ENCODE peak calls at places on chromosomes 3 and 15, in four cellular contexts. B is A549, C is SK-N-SH, H is OCI-LY7. M is an unnamed sample. For H3K4me1, the result is how much of the 10 kb centered on the place peaks cover.

GRCh38 chr3:105367063-105367405 is 325 bp downstream of the ALCAM start:
- DNase-seq in B (peak), C (peak), H (peak), M (no peak)

GRCh38 chr3:141243295-141243707 is 11.7 kb downstream of the PXYLP1 start:
- DNase-seq in B (no peak), C (no peak), H (no peak), M (peak)

GRCh38 chr3:175121225-175121624 is 262.1 kb downstream of the NAALADL2 start:
- DNase-seq in B (no peak), C (no peak), H (no peak), M (no peak)

GRCh38 chr3:149224736-149225594 is 3.3 kb upstream of the CP start:
- DNase-seq in B (peak), C (peak), H (no peak), M (peak)

GRCh38 chr15:101167366-101167790 is 84.5 kb downstream of the CHSY1 start:
- DNase-seq in B (no peak), C (no peak), H (no peak), M (no peak)

GRCh38 chr3:48765376-48765775 is 48.4 kb upstream of the IP6K2 start:
- DNase-seq in B (peak), C (peak), H (peak), M (no peak)

GRCh38 chr3:12139111-12139511 is 19.6 kb downstream of the TIMP4 start:
- DNase-seq in B (peak), C (peak), H (peak), M (peak)

GRCh38 chr3:41418961-41419691 is 219.8 kb downstream of the CTNNB1 start:
- DNase-seq in B (peak), C (no peak), H (no peak), M (no peak)

GRCh38 chr15:75542386-75542797 is 36.7 kb downstream of the PTPN9 start:
- DNase-seq in B (no peak), C (no peak), H (no peak), M (no peak)

GRCh38 chr3:187150599-187150998 is 11.3 kb upstream of the RPL39L start:
- DNase-seq in B (no peak), C (no peak), H (peak), M (no peak)

GRCh38 chr3:62875103-62876002 is at the start of gene CADPS:
- DNase-seq in B (no peak), C (peak), H (peak), M (peak)

GRCh38 chr3:70963412-70963811 is 620.1 kb downstream of the FOXP1 start:
- DNase-seq in B (no peak), C (no peak), H (no peak), M (no peak)

GRCh38 chr15:81002254-81003022 is 1.7 kb downstream of the TLNRD1 start:
- DNase-seq in B (no peak), C (no peak), H (no peak), M (peak)

GRCh38 chr15:94234300-94234699 is 2.9 kb downstream of the MCTP2 start:
- DNase-seq in B (no peak), C (no peak), H (no peak), M (peak)

GRCh38 chr3:20125912-20126311 is 60.1 kb downstream of the SGO1 start:
- DNase-seq in B (no peak), C (no peak), H (peak), M (no peak)

GRCh38 chr3:69144631-69145244 is 22.3 kb upstream of the LMOD3 start:
- DNase-seq in B (no peak), C (peak), H (no peak), M (no peak)

GRCh38 chr3:197846491-197846890 is 55.4 kb downstream of the LRCH3 start:
- DNase-seq in B (no peak), C (no peak), H (no peak), M (no peak)

GRCh38 chr3:171445805-171446204 is 14.4 kb downstream of the TNIK start:
- DNase-seq in B (no peak), C (no peak), H (no peak), M (no peak)

GRCh38 chr3:45682786-45683185 is 6.4 kb upstream of the SACM1L start:
- DNase-seq in B (no peak), C (no peak), H (no peak), M (no peak)

GRCh38 chr3:149393355-149394165 is 16.1 kb upstream of the TM4SF1 start:
- DNase-seq in B (peak), C (peak), H (peak), M (peak)

GRCh38 chr15:60419752-60420151 is 22.0 kb upstream of the ANXA2 start:
- DNase-seq in B (no peak), C (no peak), H (no peak), M (peak)

GRCh38 chr3:194275721-194276120 is 75.4 kb downstream of the CPN2 start:
- DNase-seq in B (no peak), C (no peak), H (no peak), M (no peak)

GRCh38 chr15:55741592-55742497 is 1.1 kb downstream of the PRTG start:
- DNase-seq in B (peak), C (peak), H (no peak), M (peak)

GRCh38 chr3:108512671-108513070 is 2.3 kb upstream of the MYH15 start:
- DNase-seq in B (no peak), C (no peak), H (no peak), M (no peak)

GRCh38 chr15:59649603-59650002 is 7.7 kb downstream of the GTF2A2 start:
- DNase-seq in B (no peak), C (no peak), H (no peak), M (no peak)

GRCh38 chr3:158430968-158431367 is 140.0 kb upstream of the MLF1 start:
- DNase-seq in B (no peak), C (no peak), H (no peak), M (peak)

GRCh38 chr15:31325432-31325975 is 1.1 kb upstream of the KLF13 start:
- DNase-seq in B (peak), C (peak), H (peak), M (no peak)

GRCh38 chr3:44000586-44000985 is 241.1 kb upstream of the TOPAZ1 start:
- DNase-seq in B (no peak), C (no peak), H (peak), M (no peak)

GRCh38 chr3:151171145-151171544 is 31.9 kb downstream of the GPR171 start:
- DNase-seq in B (no peak), C (no peak), H (peak), M (no peak)

GRCh38 chr15:67091073-67091965 is 25.9 kb downstream of the SMAD3 start:
- DNase-seq in B (peak), C (peak), H (no peak), M (peak)

GRCh38 chr3:41565948-41566347 is 366.6 kb downstream of the CTNNB1 start:
- DNase-seq in B (no peak), C (no peak), H (no peak), M (no peak)

DNA sequence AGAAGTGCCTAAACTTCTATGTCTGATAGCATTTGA is at the start of gene TP63:
- DNase-seq in B (no peak), C (no peak), H (no peak), M (no peak)
- H3K4me3 ChIP-seq in B (peak), C (no peak), H (peak), M (no peak)

GRCh38 chr3:49906004-49906860 is 2.6 kb upstream of the MST1R start:
- DNase-seq in B (peak), C (peak), H (peak), M (peak)

GRCh38 chr3:49902511-49903345 is 945 bp downstream of the MST1R start:
- DNase-seq in B (no peak), C (no peak), H (no peak), M (no peak)

GRCh38 chr3:49901351-49902339 is 2.0 kb downstream of the MST1R start:
- DNase-seq in B (no peak), C (no peak), H (no peak), M (no peak)

GRCh38 chr3:49900491-49901153 is 3.1 kb downstream of the MST1R start:
- DNase-seq in B (peak), C (no peak), H (peak), M (no peak)

DNA sequence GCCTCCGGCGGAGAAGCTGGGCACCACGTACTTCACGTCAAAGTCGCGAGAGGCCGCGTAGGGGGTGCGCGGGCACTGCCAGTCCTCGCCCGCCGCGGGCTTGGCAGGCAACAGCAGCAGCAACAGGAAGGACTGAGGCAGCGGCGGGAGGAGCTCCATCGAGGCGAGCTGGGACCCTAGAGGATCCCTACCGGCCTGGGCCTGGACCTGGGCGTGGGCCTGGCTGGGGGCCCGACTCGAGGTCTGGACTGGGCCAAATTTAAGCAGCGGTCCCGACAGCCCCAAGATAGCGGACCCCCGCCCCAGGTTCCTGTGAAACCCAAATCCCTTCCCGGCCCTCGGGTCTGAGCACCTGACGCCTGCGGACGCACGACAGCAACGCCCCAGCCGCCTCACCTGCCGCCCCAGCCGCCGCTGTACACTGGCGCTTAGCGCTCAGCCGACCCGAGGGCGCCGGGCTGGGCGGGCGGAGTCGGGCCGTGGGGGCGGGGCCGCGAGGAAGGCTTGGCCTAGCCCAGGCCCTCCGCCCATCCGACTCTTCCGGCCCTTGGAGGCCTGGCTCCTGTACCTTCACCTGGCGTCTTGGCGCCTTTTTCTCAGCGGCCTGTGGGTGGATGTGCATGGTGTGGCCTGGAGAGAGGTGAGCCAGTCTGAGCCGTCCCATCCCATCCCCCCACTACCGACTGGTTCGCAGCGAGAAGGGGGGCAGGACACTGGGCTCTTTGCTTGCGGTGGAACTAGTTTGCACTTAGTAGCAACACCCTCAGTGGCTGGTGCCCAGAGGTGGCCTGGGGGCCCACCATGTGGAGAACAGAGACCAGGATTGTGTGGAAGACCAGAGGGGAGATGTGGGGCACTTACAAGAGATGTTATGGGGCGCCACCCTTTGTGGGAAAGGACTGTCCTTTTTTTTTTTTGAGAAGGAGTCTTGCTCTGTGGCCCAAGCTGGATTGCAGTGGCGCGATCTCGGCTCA is at the start of gene MST1R:
- DNase-seq in B (peak), C (no peak), H (no peak), M (peak)
- TF ChIP-seq CTCF in B (no peak), C (no peak), H (no peak), M (no peak)

GRCh38 chr15:90205050-90205848 is 4.1 kb downstream of the SEMA4B start:
- DNase-seq in B (no peak), C (peak), H (no peak), M (no peak)

GRCh38 chr15:90203922-90204321 is 2.8 kb downstream of the SEMA4B start:
- DNase-seq in B (no peak), C (no peak), H (no peak), M (no peak)

GRCh38 chr15:90201944-90202375 is 830 bp downstream of the SEMA4B start:
- DNase-seq in B (no peak), C (peak), H (no peak), M (no peak)

GRCh38 chr15:90202929-90203328 is 1.8 kb downstream of the SEMA4B start:
- DNase-seq in B (no peak), C (no peak), H (no peak), M (no peak)

DNA sequence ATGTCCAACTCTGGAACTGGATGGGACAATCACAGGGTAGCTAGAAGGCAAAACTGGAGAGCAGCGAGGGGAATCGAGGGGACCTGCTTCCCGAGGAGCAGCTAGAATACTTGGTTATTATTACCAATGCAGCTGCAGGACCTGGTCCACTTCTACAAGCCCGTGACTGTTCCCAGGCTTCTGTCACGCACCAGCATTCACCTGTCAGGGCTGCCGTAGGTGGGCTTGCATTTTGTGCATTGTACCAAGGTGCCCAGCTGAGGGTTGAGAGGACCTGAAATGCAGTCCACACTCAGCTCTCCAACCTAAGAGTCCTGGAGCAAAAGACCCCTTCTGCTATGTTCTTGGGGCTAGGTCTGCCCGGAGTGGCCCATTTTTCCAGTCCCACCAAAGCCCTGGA is 2.3 kb downstream of the SEMA4B start:
- DNase-seq in B (no peak), C (no peak), H (no peak), M (no peak)
- H3K4me1 ChIP-seq in B (under half), C (under half), H (under half), M (under half)

DNA sequence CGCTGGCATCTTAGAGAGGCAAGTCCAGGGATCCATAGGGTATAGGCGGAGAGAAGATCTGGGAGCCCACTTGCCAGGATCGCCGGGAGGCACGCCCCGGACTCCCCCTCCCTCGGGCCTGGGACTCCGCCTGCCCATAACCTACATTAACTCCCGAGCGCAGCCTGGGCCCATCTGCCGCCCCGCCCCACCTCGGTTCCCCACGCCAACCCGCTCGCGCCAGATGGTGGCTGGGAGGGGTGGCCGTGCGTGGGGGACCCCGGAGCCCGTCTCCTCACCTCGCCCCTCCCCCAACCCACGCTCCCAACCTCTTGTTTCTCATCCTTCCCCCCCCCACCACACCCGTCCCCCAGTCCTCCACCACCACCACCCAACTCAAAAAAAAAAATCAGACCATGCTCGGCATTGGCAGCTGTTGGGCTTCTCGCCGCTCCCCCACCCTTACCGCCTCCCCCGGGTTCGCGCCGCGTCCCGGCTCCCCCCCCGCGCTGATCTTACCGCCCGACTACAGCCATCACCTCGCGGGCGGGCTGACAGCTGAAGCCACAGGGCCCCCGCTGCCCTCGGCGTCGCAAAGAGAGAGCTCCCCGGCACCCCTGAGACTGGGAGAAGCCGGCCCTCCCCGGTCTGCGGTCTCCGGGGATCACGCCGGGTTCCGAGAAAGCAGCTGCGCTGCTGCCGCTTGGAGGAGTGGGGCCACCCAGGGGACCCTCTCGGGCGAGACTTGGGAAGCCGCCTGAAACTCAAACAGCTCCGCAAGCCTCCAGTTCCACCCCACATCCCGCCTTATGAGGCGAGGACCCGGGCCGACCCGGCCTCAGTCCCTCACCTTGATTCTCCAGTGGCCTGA is 1.4 kb upstream of the DLL4 start:
- DNase-seq in B (no peak), C (peak), H (no peak), M (no peak)
- H3K4me3 ChIP-seq in B (peak), C (peak), H (peak), M (peak)

DNA sequence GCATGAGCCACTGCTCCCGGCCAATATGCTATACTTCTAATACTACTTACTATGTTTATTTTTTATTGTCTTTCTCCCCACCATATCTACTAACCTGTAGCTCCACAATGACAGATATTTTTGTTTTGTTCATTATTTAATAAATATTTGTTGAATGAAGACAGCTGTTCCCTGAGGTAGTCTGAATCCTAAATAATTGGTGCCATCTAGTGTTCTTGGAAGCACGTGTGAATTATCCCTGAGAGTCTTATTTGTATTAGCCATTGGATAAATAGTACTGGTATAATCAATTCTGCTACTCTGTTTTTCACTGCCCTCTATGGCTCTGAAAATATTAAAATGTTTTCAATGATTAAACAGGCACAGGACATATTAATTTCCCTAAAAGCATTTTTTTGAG is 5.6 kb upstream of the APPL1 start:
- DNase-seq in B (no peak), C (peak), H (no peak), M (peak)
- TF ChIP-seq CTCF in B (peak), C (peak), H (peak), M (peak)